ENCODE peak calls at places on chromosomes 6 and 20, in five cellular contexts. One of them, this sample, is unnamed.

GRCh38 chr6:143397229-143398222 is 53.0 kb downstream of the ADAT2 start:
- DNase-seq in PC-9: peak
- DNase-seq in pancreas: peak
- DNase-seq in kidney epithelial cell: peak
- DNase-seq in astrocyte of the spinal cord: peak
- DNase-seq in this sample: no peak

GRCh38 chr20:61748376-61748775 is 317.3 kb downstream of the TAF4 start:
- DNase-seq in PC-9: no peak
- DNase-seq in pancreas: no peak
- DNase-seq in kidney epithelial cell: no peak
- DNase-seq in astrocyte of the spinal cord: peak
- DNase-seq in this sample: no peak

GRCh38 chr6:143634486-143634885 is 43.3 kb upstream of the PHACTR2 start:
- DNase-seq in PC-9: no peak
- DNase-seq in pancreas: no peak
- DNase-seq in kidney epithelial cell: no peak
- DNase-seq in astrocyte of the spinal cord: no peak
- DNase-seq in this sample: no peak

GRCh38 chr20:53077373-53078205 is 105.4 kb downstream of the TSHZ2 start:
- DNase-seq in PC-9: no peak
- DNase-seq in pancreas: peak
- DNase-seq in kidney epithelial cell: no peak
- DNase-seq in astrocyte of the spinal cord: peak
- DNase-seq in this sample: no peak

GRCh38 chr20:54208492-54209044 is 681 bp downstream of the PFDN4 start:
- DNase-seq in PC-9: no peak
- DNase-seq in pancreas: no peak
- DNase-seq in kidney epithelial cell: no peak
- DNase-seq in astrocyte of the spinal cord: peak
- DNase-seq in this sample: peak

GRCh38 chr6:44058617-44059358 is 68.5 kb downstream of the MRPL14 start:
- DNase-seq in PC-9: peak
- DNase-seq in pancreas: no peak
- DNase-seq in kidney epithelial cell: peak
- DNase-seq in astrocyte of the spinal cord: peak
- DNase-seq in this sample: peak

GRCh38 chr20:38203337-38204003 is 38.4 kb upstream of the TGM2 start:
- DNase-seq in PC-9: no peak
- DNase-seq in pancreas: no peak
- DNase-seq in kidney epithelial cell: no peak
- DNase-seq in astrocyte of the spinal cord: no peak
- DNase-seq in this sample: no peak

GRCh38 chr6:37210313-37210898 is 40.5 kb downstream of the PIM1 start:
- DNase-seq in PC-9: peak
- DNase-seq in pancreas: peak
- DNase-seq in kidney epithelial cell: peak
- DNase-seq in astrocyte of the spinal cord: peak
- DNase-seq in this sample: peak

GRCh38 chr6:11921017-11921438 is 91.1 kb upstream of the HIVEP1 start:
- DNase-seq in PC-9: peak
- DNase-seq in pancreas: no peak
- DNase-seq in kidney epithelial cell: peak
- DNase-seq in astrocyte of the spinal cord: peak
- DNase-seq in this sample: peak

GRCh38 chr6:148295261-148295887 is 47.3 kb upstream of the SASH1 start:
- DNase-seq in PC-9: no peak
- DNase-seq in pancreas: no peak
- DNase-seq in kidney epithelial cell: no peak
- DNase-seq in astrocyte of the spinal cord: no peak
- DNase-seq in this sample: no peak

GRCh38 chr6:90285611-90286381 is 10.8 kb downstream of the BACH2 start:
- DNase-seq in PC-9: peak
- DNase-seq in pancreas: peak
- DNase-seq in kidney epithelial cell: peak
- DNase-seq in astrocyte of the spinal cord: peak
- DNase-seq in this sample: peak

GRCh38 chr6:131215212-131215611 is 79.9 kb downstream of the AKAP7 start:
- DNase-seq in PC-9: no peak
- DNase-seq in pancreas: no peak
- DNase-seq in kidney epithelial cell: no peak
- DNase-seq in astrocyte of the spinal cord: no peak
- DNase-seq in this sample: no peak

GRCh38 chr6:111101987-111102386 is 14.7 kb downstream of the SLC16A10 start:
- DNase-seq in PC-9: no peak
- DNase-seq in pancreas: no peak
- DNase-seq in kidney epithelial cell: no peak
- DNase-seq in astrocyte of the spinal cord: no peak
- DNase-seq in this sample: no peak

GRCh38 chr6:143759666-143760065 is 81.9 kb downstream of the PHACTR2 start:
- DNase-seq in PC-9: no peak
- DNase-seq in pancreas: no peak
- DNase-seq in kidney epithelial cell: no peak
- DNase-seq in astrocyte of the spinal cord: no peak
- DNase-seq in this sample: no peak

DNA sequence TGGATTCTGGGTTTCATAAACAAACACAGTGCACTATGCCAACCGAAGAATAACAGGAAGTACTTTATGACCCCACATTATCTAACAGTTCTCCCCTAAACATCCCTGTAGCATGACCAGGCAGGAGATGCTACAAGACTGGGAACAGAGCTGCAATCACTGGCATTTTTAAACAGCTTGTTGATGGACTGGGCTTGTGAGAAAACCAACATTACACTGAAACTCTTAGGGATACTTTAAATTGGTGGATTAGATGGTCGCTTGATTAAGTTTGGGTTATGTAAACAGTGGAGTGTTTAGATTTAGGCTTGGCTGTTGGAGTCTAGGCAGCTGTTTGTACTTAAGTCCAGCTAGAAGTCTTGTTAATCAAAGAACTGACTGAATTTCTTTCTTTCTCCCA is 234.2 kb upstream of the BMP2 start:
- DNase-seq in PC-9: no peak
- DNase-seq in pancreas: no peak
- DNase-seq in kidney epithelial cell: peak
- DNase-seq in astrocyte of the spinal cord: peak
- DNase-seq in this sample: peak
- H3K4me3 ChIP-seq in PC-9: no peak
- H3K4me3 ChIP-seq in pancreas: no peak
- H3K4me3 ChIP-seq in kidney epithelial cell: no peak
- H3K4me3 ChIP-seq in astrocyte of the spinal cord: no peak
- H3K4me3 ChIP-seq in this sample: no peak

GRCh38 chr20:36481380-36482043 is 59.8 kb upstream of the MYL9 start:
- DNase-seq in PC-9: no peak
- DNase-seq in pancreas: no peak
- DNase-seq in kidney epithelial cell: no peak
- DNase-seq in astrocyte of the spinal cord: no peak
- DNase-seq in this sample: no peak
- TF ChIP-seq CTCF in PC-9: no peak
- TF ChIP-seq CTCF in pancreas: no peak
- TF ChIP-seq CTCF in kidney epithelial cell: no peak
- TF ChIP-seq CTCF in astrocyte of the spinal cord: no peak
- TF ChIP-seq CTCF in this sample: no peak

GRCh38 chr20:51022803-51023616 is at the start of gene KCNG1:
- DNase-seq in PC-9: peak
- DNase-seq in pancreas: peak
- DNase-seq in kidney epithelial cell: peak
- DNase-seq in astrocyte of the spinal cord: peak
- DNase-seq in this sample: no peak
- H3K4me3 ChIP-seq in PC-9: no peak
- H3K4me3 ChIP-seq in pancreas: peak
- H3K4me3 ChIP-seq in kidney epithelial cell: peak
- H3K4me3 ChIP-seq in astrocyte of the spinal cord: peak
- H3K4me3 ChIP-seq in this sample: peak

DNA sequence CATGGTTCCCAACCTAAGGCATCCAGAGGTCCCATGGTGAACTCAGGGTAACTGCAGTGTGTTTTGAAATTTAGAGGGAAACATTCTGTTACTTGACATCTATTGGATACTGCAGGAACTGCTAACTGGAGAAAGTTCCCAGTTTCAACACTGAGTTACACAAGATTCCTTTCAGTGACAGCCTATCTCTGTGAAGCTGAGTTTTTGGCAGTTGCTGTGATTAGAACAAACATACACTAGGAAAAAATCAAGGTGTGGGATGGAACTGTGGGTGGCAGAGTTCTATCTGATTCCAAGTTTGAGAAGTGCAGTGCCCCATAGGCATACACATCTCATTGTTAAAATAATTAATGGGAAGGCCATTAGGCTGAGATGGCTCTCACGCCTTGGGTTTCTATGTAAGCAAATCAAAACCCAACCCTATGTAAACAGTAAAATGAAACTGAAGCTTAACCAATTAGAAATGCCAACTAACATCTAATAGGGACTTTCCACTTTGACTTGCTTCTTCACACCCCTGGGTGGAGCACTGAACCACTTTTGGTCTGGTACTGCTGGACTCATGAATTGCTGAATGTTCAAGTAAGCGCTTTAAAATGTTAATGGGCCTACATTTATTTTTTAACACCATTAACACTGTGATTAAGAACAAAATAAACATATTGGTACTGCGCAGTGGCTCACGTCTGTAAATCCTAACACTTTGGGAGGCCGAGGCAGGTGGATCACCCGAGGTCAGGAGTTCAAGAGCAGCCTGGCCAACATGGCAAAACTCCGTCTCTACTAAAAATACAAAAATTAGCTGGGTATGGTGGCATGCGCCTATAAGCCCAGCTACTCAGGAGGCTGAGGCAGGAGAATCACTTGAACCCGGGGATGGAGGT is 55.2 kb upstream of the TBC1D7 start:
- DNase-seq in PC-9: no peak
- DNase-seq in pancreas: no peak
- DNase-seq in kidney epithelial cell: no peak
- DNase-seq in astrocyte of the spinal cord: no peak
- DNase-seq in this sample: no peak
- TF ChIP-seq CTCF in PC-9: no peak
- TF ChIP-seq CTCF in pancreas: no peak
- TF ChIP-seq CTCF in kidney epithelial cell: no peak
- TF ChIP-seq CTCF in astrocyte of the spinal cord: peak
- TF ChIP-seq CTCF in this sample: no peak

DNA sequence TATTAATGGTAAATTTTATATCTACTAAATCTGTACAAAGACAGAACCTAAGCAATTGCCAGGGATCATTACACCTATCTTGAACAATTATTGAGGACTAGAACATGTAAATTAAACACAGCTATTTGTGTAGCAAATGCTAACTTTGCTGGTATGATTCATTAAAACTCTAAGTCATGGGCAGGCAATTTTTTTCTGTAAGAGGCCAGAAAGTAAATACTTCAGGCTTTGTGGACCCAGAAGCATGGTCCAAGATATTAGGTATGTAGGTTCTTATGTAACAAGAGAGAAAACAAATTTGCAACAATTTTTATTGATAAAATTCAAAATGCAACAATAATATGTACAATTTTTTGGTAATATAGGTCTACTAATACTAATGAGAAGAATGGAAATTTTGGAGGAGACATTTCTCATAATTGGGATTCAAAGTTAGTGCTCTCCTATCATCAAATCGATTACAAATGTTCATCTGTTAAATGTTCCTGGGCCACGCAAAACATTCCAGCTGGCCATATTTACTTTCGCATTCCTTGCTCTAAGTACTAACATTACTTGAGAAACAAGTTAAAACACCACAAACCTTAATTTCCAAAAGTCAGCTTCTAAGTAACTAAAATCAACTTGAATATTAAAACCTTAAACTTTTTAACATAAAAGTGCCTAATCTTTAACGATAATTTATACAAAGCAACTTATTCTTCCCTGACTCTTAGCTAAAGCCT is 4.3 kb downstream of the TMEM30A start:
- DNase-seq in PC-9: no peak
- DNase-seq in pancreas: no peak
- DNase-seq in kidney epithelial cell: no peak
- DNase-seq in astrocyte of the spinal cord: no peak
- DNase-seq in this sample: no peak
- H3K4me3 ChIP-seq in PC-9: no peak
- H3K4me3 ChIP-seq in pancreas: no peak
- H3K4me3 ChIP-seq in kidney epithelial cell: peak
- H3K4me3 ChIP-seq in astrocyte of the spinal cord: no peak
- H3K4me3 ChIP-seq in this sample: no peak

DNA sequence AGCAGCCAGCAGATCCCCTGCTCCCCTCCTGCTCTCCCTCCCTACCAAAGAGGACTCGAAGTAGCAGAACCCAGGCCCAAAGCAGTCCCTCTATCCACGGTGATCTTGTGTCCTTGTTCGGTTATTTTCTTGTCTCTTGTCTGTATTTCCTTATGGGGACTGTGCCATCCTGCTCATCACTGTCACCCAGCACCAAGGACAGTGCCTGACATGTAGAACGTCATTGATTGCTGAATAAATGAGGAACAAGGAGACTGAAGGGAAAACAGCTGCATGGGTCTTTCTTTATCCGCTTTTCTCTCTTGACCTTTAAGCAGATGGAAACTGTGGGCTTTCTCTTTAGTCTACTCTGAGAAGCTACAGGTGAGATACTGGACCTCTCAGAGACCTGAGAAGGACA is 29.4 kb upstream of the ZNF831 start:
- DNase-seq in PC-9: no peak
- DNase-seq in pancreas: no peak
- DNase-seq in kidney epithelial cell: no peak
- DNase-seq in astrocyte of the spinal cord: no peak
- DNase-seq in this sample: no peak
- TF ChIP-seq CTCF in PC-9: no peak
- TF ChIP-seq CTCF in pancreas: no peak
- TF ChIP-seq CTCF in kidney epithelial cell: no peak
- TF ChIP-seq CTCF in astrocyte of the spinal cord: no peak
- TF ChIP-seq CTCF in this sample: no peak